ENCODE peak calls at places on chromosome 12, in ten cellular contexts. One of them, this sample, is unnamed.

GRCh38 chr12:75549989-75550388 is 38.6 kb upstream of the KRR1 start:
- DNase-seq in astrocyte of the spinal cord: no peak
- DNase-seq in NB4: no peak
- DNase-seq in A549: no peak
- DNase-seq in vagina: no peak
- DNase-seq in neural progenitor cell: no peak
- DNase-seq in BJ: no peak
- DNase-seq in DND-41: no peak
- DNase-seq in fibroblast of pulmonary artery: no peak
- DNase-seq in AG10803: no peak
- DNase-seq in this sample: no peak

GRCh38 chr12:27573972-27574371 is 50.0 kb downstream of the PPFIBP1 start:
- DNase-seq in A549: peak; percentile 23
- DNase-seq in neural progenitor cell: no peak
- DNase-seq in vagina: no peak
- DNase-seq in DND-41: no peak
- DNase-seq in AG10803: peak; percentile 92
- DNase-seq in BJ: peak; percentile 88
- DNase-seq in NB4: no peak
- DNase-seq in astrocyte of the spinal cord: peak; percentile 98
- DNase-seq in fibroblast of pulmonary artery: peak; percentile 93
- DNase-seq in this sample: peak; percentile 97

GRCh38 chr12:53966385-53967133 is 6.4 kb upstream of the HOXC11 start:
- DNase-seq in A549: no peak
- DNase-seq in BJ: no peak
- DNase-seq in vagina: no peak
- DNase-seq in DND-41: no peak
- DNase-seq in AG10803: no peak
- DNase-seq in fibroblast of pulmonary artery: no peak
- DNase-seq in neural progenitor cell: no peak
- DNase-seq in astrocyte of the spinal cord: no peak
- DNase-seq in NB4: no peak
- DNase-seq in this sample: peak; percentile 60

GRCh38 chr12:96846313-96846712 is 60.7 kb upstream of the NEDD1 start:
- DNase-seq in fibroblast of pulmonary artery: no peak
- DNase-seq in NB4: peak; percentile 47
- DNase-seq in neural progenitor cell: peak; percentile 46
- DNase-seq in vagina: no peak
- DNase-seq in AG10803: no peak
- DNase-seq in BJ: no peak
- DNase-seq in A549: no peak
- DNase-seq in DND-41: no peak
- DNase-seq in astrocyte of the spinal cord: peak; percentile 19
- DNase-seq in this sample: no peak

GRCh38 chr12:105212431-105212830 is 23.5 kb downstream of the APPL2 start:
- DNase-seq in NB4: no peak
- DNase-seq in astrocyte of the spinal cord: no peak
- DNase-seq in vagina: no peak
- DNase-seq in neural progenitor cell: no peak
- DNase-seq in BJ: peak; percentile 70
- DNase-seq in AG10803: peak; percentile 95
- DNase-seq in A549: no peak
- DNase-seq in fibroblast of pulmonary artery: peak; percentile 62
- DNase-seq in DND-41: no peak
- DNase-seq in this sample: peak; percentile 84

GRCh38 chr12:12441051-12441807 is 84.4 kb downstream of the BORCS5 start:
- DNase-seq in NB4: no peak
- DNase-seq in AG10803: no peak
- DNase-seq in BJ: no peak
- DNase-seq in neural progenitor cell: no peak
- DNase-seq in fibroblast of pulmonary artery: no peak
- DNase-seq in A549: no peak
- DNase-seq in vagina: no peak
- DNase-seq in astrocyte of the spinal cord: no peak
- DNase-seq in DND-41: no peak
- DNase-seq in this sample: no peak

GRCh38 chr12:88471641-88472040 is 108.6 kb downstream of the KITLG start:
- DNase-seq in DND-41: no peak
- DNase-seq in neural progenitor cell: peak; percentile 77
- DNase-seq in fibroblast of pulmonary artery: peak; percentile 82
- DNase-seq in vagina: no peak
- DNase-seq in AG10803: peak; percentile 82
- DNase-seq in astrocyte of the spinal cord: peak; percentile 82
- DNase-seq in NB4: no peak
- DNase-seq in A549: peak; percentile 27
- DNase-seq in BJ: peak; percentile 29
- DNase-seq in this sample: peak; percentile 64

GRCh38 chr12:3795096-3795799 is 42.3 kb upstream of the CRACR2A start:
- DNase-seq in AG10803: no peak
- DNase-seq in NB4: no peak
- DNase-seq in neural progenitor cell: no peak
- DNase-seq in BJ: no peak
- DNase-seq in A549: no peak
- DNase-seq in fibroblast of pulmonary artery: no peak
- DNase-seq in astrocyte of the spinal cord: no peak
- DNase-seq in vagina: no peak
- DNase-seq in DND-41: no peak
- DNase-seq in this sample: no peak

GRCh38 chr12:27859648-27860047 is 79.6 kb upstream of the MANSC4 start:
- DNase-seq in fibroblast of pulmonary artery: no peak
- DNase-seq in DND-41: no peak
- DNase-seq in vagina: no peak
- DNase-seq in NB4: no peak
- DNase-seq in BJ: no peak
- DNase-seq in neural progenitor cell: no peak
- DNase-seq in A549: no peak
- DNase-seq in astrocyte of the spinal cord: no peak
- DNase-seq in AG10803: no peak
- DNase-seq in this sample: no peak

DNA sequence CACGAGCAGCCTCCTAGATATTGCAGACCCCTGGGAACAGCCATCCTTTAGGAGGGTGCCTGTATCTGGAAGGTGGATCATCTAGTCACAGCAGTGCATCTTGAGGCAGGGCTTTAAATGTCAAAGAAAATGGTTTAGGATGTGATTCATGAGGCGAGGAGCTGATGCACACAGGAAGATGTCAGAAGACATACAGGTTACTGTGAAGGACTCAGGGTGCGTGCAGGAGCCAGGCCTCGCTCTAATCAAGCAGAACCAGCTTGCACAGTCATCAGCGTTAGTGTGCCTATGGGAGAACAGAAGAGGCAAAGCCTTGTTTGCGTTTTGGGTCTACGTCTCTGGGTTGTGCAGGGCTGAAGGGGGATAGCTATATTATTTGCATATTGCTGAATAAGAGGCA is 77.4 kb upstream of the RPH3A start:
- DNase-seq in AG10803: no peak
- DNase-seq in NB4: no peak
- DNase-seq in DND-41: no peak
- DNase-seq in neural progenitor cell: no peak
- DNase-seq in fibroblast of pulmonary artery: no peak
- DNase-seq in astrocyte of the spinal cord: no peak
- DNase-seq in BJ: no peak
- DNase-seq in vagina: no peak
- DNase-seq in A549: no peak
- DNase-seq in this sample: no peak
- TF ChIP-seq CTCF in AG10803: no peak
- TF ChIP-seq CTCF in NB4: no peak
- TF ChIP-seq CTCF in DND-41: no peak
- TF ChIP-seq CTCF in neural progenitor cell: no peak
- TF ChIP-seq CTCF in fibroblast of pulmonary artery: no peak
- TF ChIP-seq CTCF in astrocyte of the spinal cord: no peak
- TF ChIP-seq CTCF in BJ: no peak
- TF ChIP-seq CTCF in vagina: no peak
- TF ChIP-seq CTCF in A549: no peak
- TF ChIP-seq CTCF in this sample: no peak

GRCh38 chr12:94872671-94873367 is 130.7 kb downstream of the NDUFA12 start:
- DNase-seq in AG10803: no peak
- DNase-seq in astrocyte of the spinal cord: no peak
- DNase-seq in DND-41: no peak
- DNase-seq in BJ: no peak
- DNase-seq in fibroblast of pulmonary artery: no peak
- DNase-seq in neural progenitor cell: peak; percentile 44
- DNase-seq in A549: no peak
- DNase-seq in vagina: peak; percentile 56
- DNase-seq in NB4: peak; percentile 26
- DNase-seq in this sample: no peak
- H3K4me3 ChIP-seq in AG10803: no peak overlapping the region
- H3K4me3 ChIP-seq in astrocyte of the spinal cord: no peak overlapping the region
- H3K4me3 ChIP-seq in DND-41: no peak overlapping the region
- H3K4me3 ChIP-seq in BJ: no peak overlapping the region
- H3K4me3 ChIP-seq in fibroblast of pulmonary artery: no peak overlapping the region
- H3K4me3 ChIP-seq in neural progenitor cell: peak overlapping the region; percentile 59
- H3K4me3 ChIP-seq in A549: peak overlapping the region; percentile 63
- H3K4me3 ChIP-seq in vagina: peak overlapping the region; percentile 58
- H3K4me3 ChIP-seq in NB4: no peak overlapping the region
- H3K4me3 ChIP-seq in this sample: no peak overlapping the region

DNA sequence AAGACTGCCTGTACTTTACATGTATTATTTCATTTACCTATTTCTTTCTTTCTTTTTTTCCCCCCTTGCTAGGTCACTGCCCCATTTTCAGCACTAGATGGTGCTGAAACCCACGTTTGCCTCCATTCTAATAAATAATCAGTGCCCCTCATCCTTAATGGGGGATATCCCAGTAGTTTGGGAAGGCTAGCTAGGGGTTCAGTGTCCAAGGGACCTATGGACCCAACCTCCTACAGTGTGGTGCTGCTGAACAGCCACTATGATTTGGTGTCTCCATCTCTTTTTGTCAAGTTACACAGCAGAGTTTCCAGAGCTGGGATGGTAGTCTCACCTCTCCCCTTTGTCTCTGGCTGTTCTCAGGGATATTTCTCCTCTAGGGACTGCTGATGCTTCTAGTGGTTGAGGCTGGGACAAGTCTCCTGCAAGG is 6.5 kb upstream of the HCFC2 start:
- DNase-seq in fibroblast of pulmonary artery: peak; percentile 51
- DNase-seq in NB4: peak; percentile 45
- DNase-seq in DND-41: peak; percentile 9
- DNase-seq in astrocyte of the spinal cord: peak; percentile 41
- DNase-seq in BJ: no peak
- DNase-seq in A549: peak; percentile 36
- DNase-seq in neural progenitor cell: peak; percentile 46
- DNase-seq in vagina: no peak
- DNase-seq in AG10803: no peak
- DNase-seq in this sample: no peak
- TF ChIP-seq CTCF in fibroblast of pulmonary artery: peak; percentile 84
- TF ChIP-seq CTCF in NB4: peak; percentile 87
- TF ChIP-seq CTCF in DND-41: peak; percentile 78
- TF ChIP-seq CTCF in astrocyte of the spinal cord: peak; percentile 86
- TF ChIP-seq CTCF in BJ: peak; percentile 77
- TF ChIP-seq CTCF in A549: peak; percentile 49
- TF ChIP-seq CTCF in neural progenitor cell: peak; percentile 75
- TF ChIP-seq CTCF in vagina: peak; percentile 30
- TF ChIP-seq CTCF in AG10803: peak; percentile 70
- TF ChIP-seq CTCF in this sample: peak; percentile 75

GRCh38 chr12:2076196-2076570 is 23.4 kb downstream of the CACNA1C start:
- DNase-seq in astrocyte of the spinal cord: peak; percentile 62
- DNase-seq in NB4: no peak
- DNase-seq in vagina: no peak
- DNase-seq in neural progenitor cell: no peak
- DNase-seq in AG10803: peak; percentile 63
- DNase-seq in A549: no peak
- DNase-seq in BJ: peak; percentile 41
- DNase-seq in fibroblast of pulmonary artery: peak; percentile 41
- DNase-seq in DND-41: no peak
- DNase-seq in this sample: peak; percentile 28

GRCh38 chr12:2080604-2081003 is 27.8 kb downstream of the CACNA1C start:
- DNase-seq in BJ: no peak
- DNase-seq in DND-41: no peak
- DNase-seq in NB4: no peak
- DNase-seq in fibroblast of pulmonary artery: no peak
- DNase-seq in neural progenitor cell: no peak
- DNase-seq in AG10803: no peak
- DNase-seq in A549: no peak
- DNase-seq in astrocyte of the spinal cord: no peak
- DNase-seq in vagina: no peak
- DNase-seq in this sample: no peak

GRCh38 chr12:2076728-2077127 is 23.9 kb downstream of the CACNA1C start:
- DNase-seq in A549: no peak
- DNase-seq in fibroblast of pulmonary artery: no peak
- DNase-seq in BJ: no peak
- DNase-seq in astrocyte of the spinal cord: no peak
- DNase-seq in DND-41: no peak
- DNase-seq in vagina: no peak
- DNase-seq in AG10803: no peak
- DNase-seq in NB4: no peak
- DNase-seq in neural progenitor cell: no peak
- DNase-seq in this sample: no peak

GRCh38 chr12:2074792-2075191 is 22.0 kb downstream of the CACNA1C start:
- DNase-seq in AG10803: no peak
- DNase-seq in NB4: no peak
- DNase-seq in vagina: no peak
- DNase-seq in BJ: no peak
- DNase-seq in neural progenitor cell: no peak
- DNase-seq in fibroblast of pulmonary artery: no peak
- DNase-seq in DND-41: no peak
- DNase-seq in astrocyte of the spinal cord: no peak
- DNase-seq in A549: no peak
- DNase-seq in this sample: no peak

GRCh38 chr12:2075558-2076195 is 22.9 kb downstream of the CACNA1C start:
- DNase-seq in A549: no peak
- DNase-seq in fibroblast of pulmonary artery: no peak
- DNase-seq in NB4: no peak
- DNase-seq in DND-41: no peak
- DNase-seq in BJ: no peak
- DNase-seq in astrocyte of the spinal cord: no peak
- DNase-seq in AG10803: no peak
- DNase-seq in vagina: no peak
- DNase-seq in neural progenitor cell: no peak
- DNase-seq in this sample: no peak
- H3K4me3 ChIP-seq in A549: no peak overlapping the region
- H3K4me3 ChIP-seq in fibroblast of pulmonary artery: no peak overlapping the region
- H3K4me3 ChIP-seq in NB4: no peak overlapping the region
- H3K4me3 ChIP-seq in DND-41: no peak overlapping the region
- H3K4me3 ChIP-seq in BJ: no peak overlapping the region
- H3K4me3 ChIP-seq in astrocyte of the spinal cord: no peak overlapping the region
- H3K4me3 ChIP-seq in AG10803: no peak overlapping the region
- H3K4me3 ChIP-seq in vagina: no peak overlapping the region
- H3K4me3 ChIP-seq in neural progenitor cell: no peak overlapping the region
- H3K4me3 ChIP-seq in this sample: peak overlapping the region; percentile 12

DNA sequence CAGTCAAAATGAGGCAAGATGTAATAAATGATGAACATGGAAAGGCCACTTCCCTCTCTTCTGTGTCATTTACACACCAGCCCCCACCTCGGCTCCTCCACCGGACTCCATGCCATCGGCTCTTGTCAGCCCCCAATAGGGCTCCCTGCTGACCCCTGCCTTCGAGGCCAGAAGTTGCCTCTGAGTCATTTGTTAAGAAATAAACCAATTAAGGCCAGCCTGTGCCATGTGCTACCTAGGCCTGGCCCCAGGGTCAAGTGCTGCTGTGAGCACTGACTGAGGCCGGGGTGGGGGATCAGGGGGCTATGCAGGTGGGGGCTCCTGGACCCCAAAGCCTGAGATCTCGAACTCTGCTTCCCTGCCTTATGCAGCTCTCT is 53.2 kb downstream of the TESC start:
- DNase-seq in astrocyte of the spinal cord: no peak
- DNase-seq in BJ: no peak
- DNase-seq in fibroblast of pulmonary artery: no peak
- DNase-seq in DND-41: no peak
- DNase-seq in vagina: no peak
- DNase-seq in NB4: peak; percentile 95
- DNase-seq in AG10803: no peak
- DNase-seq in A549: no peak
- DNase-seq in neural progenitor cell: peak; percentile 70
- DNase-seq in this sample: peak; percentile 17
- TF ChIP-seq CTCF in astrocyte of the spinal cord: no peak
- TF ChIP-seq CTCF in BJ: no peak
- TF ChIP-seq CTCF in fibroblast of pulmonary artery: no peak
- TF ChIP-seq CTCF in DND-41: peak; percentile 3
- TF ChIP-seq CTCF in vagina: no peak
- TF ChIP-seq CTCF in NB4: peak; percentile 44
- TF ChIP-seq CTCF in AG10803: no peak
- TF ChIP-seq CTCF in A549: no peak
- TF ChIP-seq CTCF in neural progenitor cell: peak; percentile 45
- TF ChIP-seq CTCF in this sample: no peak

This sample was measured in foreskin fibroblast.